ENCODE peak calls at places on chromosomes 4 and X, in nine cellular contexts. Z is AG09319, U is GM13977, O is endothelial cell, P is neural crest cell, H is Calu3, N is A549, F is endothelial cell of umbilical vein, R is B cell. I is an unnamed sample.

GRCh38 chr4:80266902-80267380 is 477 bp downstream of the FGF5 start:
- DNase-seq in Z (no peak), U (no peak), O (peak), P (no peak), H (no peak), N (no peak), F (peak), R (no peak), I (no peak)

GRCh38 chrX:13697440-13697839 is 8.5 kb downstream of the RAB9A start:
- DNase-seq in Z (no peak), U (peak), O (no peak), P (no peak), H (no peak), N (no peak), F (no peak), R (no peak), I (no peak)

GRCh38 chr4:80419946-80420345 is 84.4 kb downstream of the CFAP299 start:
- DNase-seq in Z (no peak), U (no peak), O (no peak), P (no peak), H (no peak), N (no peak), F (no peak), R (no peak), I (no peak)

GRCh38 chr4:164012396-164013027 is 518.0 kb downstream of the TMA16 start:
- DNase-seq in Z (no peak), U (peak), O (peak), P (peak), H (peak), N (peak), F (no peak), R (peak), I (peak)

GRCh38 chrX:12903646-12904045 is 2.8 kb upstream of the TLR8 start:
- DNase-seq in Z (peak), U (no peak), O (no peak), P (no peak), H (no peak), N (no peak), F (no peak), R (no peak), I (no peak)

GRCh38 chrX:102659790-102660757 is 8.8 kb downstream of the GPRASP1 start:
- DNase-seq in Z (no peak), U (peak), O (peak), P (peak), H (peak), N (peak), F (peak), R (peak), I (peak)

GRCh38 chrX:133390647-133391046 is 24.6 kb downstream of the GPC4 start:
- DNase-seq in Z (no peak), U (no peak), O (no peak), P (peak), H (no peak), N (no peak), F (no peak), R (no peak), I (no peak)

GRCh38 chrX:119871599-119872395 is at the start of the genes NDUFA1 and RNF113A:
- DNase-seq in Z (peak), U (peak), O (peak), P (peak), H (peak), N (peak), F (peak), R (peak), I (peak)

GRCh38 chrX:24876782-24877315 is 138.9 kb downstream of the ARX start:
- DNase-seq in Z (no peak), U (no peak), O (no peak), P (no peak), H (no peak), N (no peak), F (no peak), R (no peak), I (no peak)

GRCh38 chr4:139876328-139876941 is 210.8 kb downstream of the MGST2 start:
- DNase-seq in Z (no peak), U (no peak), O (no peak), P (no peak), H (no peak), N (no peak), F (no peak), R (no peak), I (no peak)

GRCh38 chr4:5801696-5802095 is 90.7 kb downstream of the EVC start:
- DNase-seq in Z (no peak), U (no peak), O (no peak), P (no peak), H (no peak), N (no peak), F (no peak), R (no peak), I (no peak)

GRCh38 chr4:113665036-113665435 is 96.5 kb downstream of the CAMK2D start:
- DNase-seq in Z (no peak), U (no peak), O (no peak), P (no peak), H (no peak), N (no peak), F (no peak), R (no peak), I (no peak)

GRCh38 chr4:41819621-41820020 is 71.1 kb upstream of the PHOX2B start:
- DNase-seq in Z (no peak), U (no peak), O (no peak), P (no peak), H (no peak), N (no peak), F (no peak), R (no peak), I (no peak)

GRCh38 chrX:29419774-29420553 is 795.4 kb upstream of the MAGEB2 start:
- DNase-seq in Z (no peak), U (no peak), O (no peak), P (no peak), H (peak), N (peak), F (peak), R (no peak), I (no peak)

GRCh38 chr4:127071443-127071842 is 561.3 kb upstream of the INTU start:
- DNase-seq in Z (no peak), U (no peak), O (no peak), P (no peak), H (no peak), N (no peak), F (no peak), R (no peak), I (no peak)

GRCh38 chr4:150280081-150280950 is 202.1 kb downstream of the DCLK2 start:
- DNase-seq in Z (peak), U (no peak), O (no peak), P (no peak), H (no peak), N (no peak), F (peak), R (no peak), I (no peak)

GRCh38 chr4:152399246-152399645 is 136.6 kb downstream of the FBXW7 start:
- DNase-seq in Z (no peak), U (peak), O (no peak), P (no peak), H (no peak), N (no peak), F (no peak), R (peak), I (no peak)

GRCh38 chrX:52420824-52421443 is 52.1 kb downstream of the XAGE2 start:
- DNase-seq in Z (no peak), U (no peak), O (no peak), P (no peak), H (no peak), N (no peak), F (no peak), R (no peak), I (no peak)

GRCh38 chr4:10605746-10606482 is 78.7 kb downstream of the CLNK start:
- DNase-seq in Z (no peak), U (no peak), O (no peak), P (no peak), H (peak), N (no peak), F (no peak), R (no peak), I (no peak)

GRCh38 chr4:21768349-21769310 is 179.9 kb downstream of the KCNIP4 start:
- DNase-seq in Z (no peak), U (peak), O (peak), P (peak), H (peak), N (peak), F (peak), R (no peak), I (no peak)

GRCh38 chr4:151688003-151688784 is 72.6 kb downstream of the GATB start:
- DNase-seq in Z (no peak), U (no peak), O (no peak), P (no peak), H (no peak), N (no peak), F (peak), R (no peak), I (no peak)

GRCh38 chrX:2867191-2867590 is 38.5 kb downstream of the GYG2 start:
- DNase-seq in Z (no peak), U (no peak), O (no peak), P (no peak), H (no peak), N (no peak), F (no peak), R (no peak), I (no peak)

GRCh38 chr4:1533501-1534064 is 127.3 kb upstream of the NKX1-1 start:
- DNase-seq in Z (no peak), U (no peak), O (no peak), P (no peak), H (no peak), N (no peak), F (no peak), R (no peak), I (no peak)

GRCh38 chr4:28948501-28948900 is 1771.7 kb upstream of the PCDH7 start:
- DNase-seq in Z (no peak), U (no peak), O (no peak), P (no peak), H (no peak), N (no peak), F (no peak), R (no peak), I (no peak)

GRCh38 chrX:136616987-136617685 is 30.8 kb upstream of the CD40LG start:
- DNase-seq in Z (no peak), U (peak), O (no peak), P (no peak), H (no peak), N (no peak), F (no peak), R (no peak), I (no peak)

GRCh38 chr4:45971108-45971507 is 152.7 kb downstream of the GABRG1 start:
- DNase-seq in Z (no peak), U (no peak), O (no peak), P (no peak), H (no peak), N (no peak), F (no peak), R (no peak), I (no peak)

DNA sequence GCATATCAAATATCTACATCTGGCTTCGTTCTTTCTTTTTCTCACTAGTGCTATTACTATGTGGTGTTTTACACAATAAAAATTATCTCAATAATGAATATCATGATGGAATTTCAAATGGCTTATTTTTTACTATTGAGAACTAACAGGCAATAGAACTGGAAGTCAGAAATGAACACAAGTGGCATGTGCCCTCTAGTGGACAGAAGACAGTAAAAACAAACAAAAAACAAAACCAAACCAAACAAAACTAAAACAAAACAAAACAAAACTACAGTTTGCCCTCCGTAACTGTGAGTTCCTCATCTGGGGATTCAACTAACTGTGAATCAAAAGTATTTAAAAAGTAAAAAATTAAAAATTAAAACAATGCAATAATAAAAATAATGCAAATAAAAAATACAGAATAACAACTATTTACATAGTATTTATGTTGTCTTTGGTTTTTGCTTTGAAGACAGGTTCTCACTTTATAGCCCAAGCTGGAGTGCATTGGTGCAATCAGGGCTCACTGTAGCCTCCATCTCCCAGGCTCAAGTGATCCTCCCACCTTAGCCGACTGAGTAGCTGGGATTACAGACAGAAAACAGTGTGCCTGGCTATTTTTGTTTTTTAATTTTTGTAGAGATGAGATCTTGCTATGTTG is 195.6 kb upstream of the TACR3 start:
- DNase-seq in Z (no peak), U (peak), O (no peak), P (no peak), H (no peak), N (peak), F (peak), R (no peak), I (no peak)
- TF ChIP-seq CTCF in Z (peak), U (peak), O (peak), P (peak), H (no peak), N (peak), F (peak), R (peak), I (peak)

GRCh38 chr4:146340798-146341197 is 126.5 kb downstream of the REELD1 start:
- DNase-seq in Z (no peak), U (peak), O (no peak), P (no peak), H (no peak), N (no peak), F (peak), R (no peak), I (no peak)

GRCh38 chr4:146343776-146344175 is 129.4 kb downstream of the REELD1 start:
- DNase-seq in Z (no peak), U (no peak), O (no peak), P (no peak), H (no peak), N (no peak), F (no peak), R (no peak), I (no peak)

GRCh38 chr4:146346276-146346675 is 131.9 kb downstream of the REELD1 start:
- DNase-seq in Z (no peak), U (peak), O (no peak), P (no peak), H (no peak), N (no peak), F (no peak), R (no peak), I (no peak)

GRCh38 chr4:146343199-146343598 is 128.9 kb downstream of the REELD1 start:
- DNase-seq in Z (no peak), U (no peak), O (no peak), P (no peak), H (no peak), N (no peak), F (peak), R (no peak), I (no peak)

DNA sequence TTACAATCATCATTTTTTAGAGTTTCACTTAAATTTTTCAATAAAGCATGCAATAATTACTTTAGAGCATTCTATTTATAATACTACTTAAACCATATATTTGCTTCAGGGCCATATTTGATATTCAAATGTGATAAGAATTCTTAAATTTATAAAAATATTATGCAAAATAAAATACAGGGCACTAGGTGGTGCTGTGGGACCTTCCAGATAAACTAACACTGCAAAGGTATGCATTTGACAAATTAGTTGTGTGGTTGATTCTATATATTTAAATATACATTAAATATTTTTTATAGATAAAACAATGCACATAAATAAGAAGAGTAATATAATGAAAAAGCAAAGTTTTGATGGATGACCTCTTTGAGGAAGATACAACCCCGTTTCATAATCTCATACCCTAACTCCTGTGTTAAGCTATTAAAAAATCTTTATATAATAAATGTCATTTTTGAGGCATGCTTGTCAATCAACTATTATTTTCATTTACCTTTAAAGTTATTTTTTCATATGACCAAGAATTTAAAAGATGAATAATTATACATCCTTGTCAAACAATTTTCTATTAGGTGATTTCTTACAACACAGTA is 128.4 kb downstream of the REELD1 start:
- DNase-seq in Z (no peak), U (peak), O (peak), P (peak), H (peak), N (peak), F (peak), R (peak), I (no peak)
- TF ChIP-seq CTCF in Z (peak), U (peak), O (peak), P (peak), H (no peak), N (peak), F (peak), R (peak), I (peak)

GRCh38 chr4:44210750-44211149 is 237.9 kb downstream of the KCTD8 start:
- DNase-seq in Z (no peak), U (no peak), O (no peak), P (no peak), H (no peak), N (no peak), F (no peak), R (no peak), I (no peak)
- TF ChIP-seq CTCF in Z (no peak), U (no peak), O (no peak), P (peak), H (no peak), N (no peak), F (no peak), R (no peak), I (peak)

GRCh38 chrX:49878834-49879655 is at the start of gene USP27X:
- DNase-seq in Z (peak), U (peak), O (peak), P (peak), H (peak), N (peak), F (peak), R (peak), I (peak)

GRCh38 chrX:49877397-49878101 is 1.7 kb upstream of the USP27X start:
- DNase-seq in Z (no peak), U (no peak), O (no peak), P (no peak), H (no peak), N (no peak), F (no peak), R (no peak), I (no peak)

GRCh38 chrX:49878128-49878833 is 1.0 kb upstream of the USP27X start:
- DNase-seq in Z (no peak), U (no peak), O (no peak), P (no peak), H (no peak), N (no peak), F (no peak), R (no peak), I (no peak)

GRCh38 chrX:49879656-49880277 is 483 bp downstream of the USP27X start:
- DNase-seq in Z (no peak), U (no peak), O (no peak), P (no peak), H (no peak), N (no peak), F (peak), R (no peak), I (no peak)

DNA sequence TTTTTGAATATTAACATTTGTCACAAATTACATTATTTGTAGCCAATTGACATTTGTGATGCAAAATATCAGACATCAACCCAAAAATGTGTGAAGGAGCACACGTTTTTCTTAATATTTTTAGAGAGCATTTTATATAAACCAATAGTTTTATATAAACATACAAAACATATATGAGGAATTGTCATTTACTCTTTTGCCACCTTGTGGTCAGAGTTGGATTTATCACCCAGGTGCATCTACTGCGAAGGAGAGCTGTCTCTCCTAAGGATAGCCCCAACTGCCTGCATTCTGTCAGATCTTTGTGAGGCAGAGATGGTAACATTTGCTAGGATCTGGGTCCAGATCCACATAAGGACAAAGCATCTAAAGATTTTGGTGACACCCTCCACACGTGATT is 2.5 kb upstream of the USP27X start:
- DNase-seq in Z (no peak), U (peak), O (peak), P (no peak), H (peak), N (peak), F (peak), R (peak), I (no peak)
- TF ChIP-seq CTCF in Z (peak), U (peak), O (peak), P (peak), H (peak), N (peak), F (peak), R (peak), I (peak)

I was measured in progenitor cell of endocrine pancreas.